ENCODE peak calls at places on chromosomes 3 and 15, in seven cellular contexts. Z, M, N, S, V, O and A are unnamed samples.

GRCh38 chr3:55629432-55629831 is 142.3 kb upstream of the WNT5A start:
- DNase-seq in V (no peak), Z (peak), S (no peak), M (no peak), O (no peak), N (peak), A (no peak)

GRCh38 chr3:30426319-30426993 is 179.9 kb upstream of the TGFBR2 start:
- DNase-seq in S (no peak), V (no peak), O (no peak), M (no peak), Z (peak), N (no peak), A (no peak)

GRCh38 chr15:78317145-78317836 is 17.9 kb upstream of the SKIC8 start:
- DNase-seq in Z (no peak), V (no peak), M (no peak), N (no peak), O (no peak), S (no peak), A (no peak)

GRCh38 chr3:4670352-4670751 is 177.2 kb downstream of the ITPR1 start:
- DNase-seq in S (no peak), O (peak), N (no peak), M (no peak), Z (no peak), V (no peak), A (no peak)

GRCh38 chr15:64836023-64836536 is 5.6 kb upstream of the PLEKHO2 start:
- DNase-seq in M (no peak), O (no peak), S (no peak), V (no peak), Z (no peak), N (no peak), A (no peak)

GRCh38 chr15:42584031-42584765 is 8.8 kb downstream of the STARD9 start:
- DNase-seq in M (no peak), V (no peak), S (no peak), N (no peak), O (no peak), Z (no peak), A (no peak)

GRCh38 chr3:136612512-136612911 is 139.7 kb downstream of the STAG1 start:
- DNase-seq in N (no peak), Z (no peak), S (no peak), M (no peak), V (no peak), O (no peak), A (no peak)

GRCh38 chr3:193080821-193081220 is 160.2 kb upstream of the PLAAT1 start:
- DNase-seq in S (no peak), V (no peak), M (no peak), Z (no peak), O (no peak), N (no peak), A (no peak)

GRCh38 chr3:196275126-196275525 is 12.4 kb downstream of the PCYT1A start:
- DNase-seq in O (no peak), N (no peak), S (no peak), Z (no peak), M (no peak), V (no peak), A (no peak)

GRCh38 chr3:79497447-79498111 is 270.2 kb downstream of the ROBO1 start:
- DNase-seq in N (no peak), V (no peak), M (no peak), S (no peak), O (no peak), Z (no peak), A (no peak)

GRCh38 chr3:9715764-9716437 is 12.3 kb downstream of the CPNE9 start:
- DNase-seq in O (no peak), M (no peak), N (peak), V (no peak), S (peak), Z (peak), A (peak)

GRCh38 chr3:125618851-125619250 is 23.6 kb upstream of the OSBPL11 start:
- DNase-seq in V (no peak), M (no peak), S (no peak), N (no peak), O (no peak), Z (no peak), A (no peak)

GRCh38 chr3:178474526-178474925 is 61.7 kb upstream of the KCNMB2 start:
- DNase-seq in M (no peak), N (no peak), V (no peak), O (no peak), S (no peak), Z (no peak), A (no peak)

GRCh38 chr3:185176756-185177359 is 24.0 kb upstream of the C3orf70 start:
- DNase-seq in N (no peak), S (no peak), M (peak), V (no peak), O (peak), Z (no peak), A (no peak)

GRCh38 chr15:77420610-77421369 is at the start of gene HMG20A:
- DNase-seq in V (peak), M (peak), O (peak), Z (peak), N (peak), S (peak), A (peak)

GRCh38 chr15:53811530-53811929 is 52.1 kb upstream of the WDR72 start:
- DNase-seq in M (no peak), S (no peak), V (no peak), N (no peak), O (no peak), Z (no peak), A (no peak)

GRCh38 chr15:47360296-47360695 is 357.0 kb upstream of the SEMA6D start:
- DNase-seq in O (no peak), M (no peak), S (no peak), N (no peak), Z (no peak), V (no peak), A (no peak)

GRCh38 chr3:11367116-11367781 is 95.1 kb downstream of the ATG7 start:
- DNase-seq in O (peak), V (no peak), Z (no peak), S (no peak), M (peak), N (no peak), A (no peak)

GRCh38 chr3:195147649-195148121 is 123.3 kb downstream of the XXYLT1 start:
- DNase-seq in N (peak), V (peak), S (no peak), O (no peak), M (no peak), Z (no peak), A (no peak)

GRCh38 chr3:107637416-107638182 is 114.8 kb downstream of the BBX start:
- DNase-seq in M (no peak), O (no peak), N (no peak), Z (no peak), V (no peak), S (no peak), A (no peak)

GRCh38 chr15:44246521-44247268 is 41.8 kb upstream of the GOLM2 start:
- DNase-seq in M (no peak), S (no peak), Z (no peak), V (no peak), O (no peak), N (no peak), A (no peak)

GRCh38 chr3:112629425-112629824 is 11.5 kb downstream of the CCDC80 start:
- DNase-seq in O (no peak), M (no peak), S (peak), N (no peak), V (no peak), Z (peak), A (no peak)

DNA sequence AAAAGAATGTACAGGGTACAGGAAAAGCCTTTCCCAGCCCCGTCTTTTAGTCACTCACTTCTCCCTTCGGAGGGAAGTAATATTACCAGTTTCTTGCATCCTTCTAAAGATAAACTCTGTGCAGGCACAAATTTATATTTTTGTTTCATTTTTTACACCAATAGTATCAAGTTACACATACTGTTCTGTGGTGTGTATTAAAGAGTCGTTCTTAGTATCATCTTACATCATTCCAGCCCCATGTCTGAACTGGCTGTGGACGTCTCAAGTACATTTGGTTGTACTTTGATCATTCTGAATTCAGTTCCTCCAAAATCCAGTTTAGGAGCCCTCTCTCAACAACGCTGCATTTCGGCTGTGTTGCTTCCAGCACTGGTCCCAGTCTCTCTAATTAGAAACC is 68.7 kb downstream of the LMLN start:
- DNase-seq in M (no peak), O (no peak), S (peak), Z (no peak), V (no peak), N (no peak), A (no peak)
- TF ChIP-seq CTCF in M (no peak), O (no peak), S (no peak), Z (no peak), V (no peak), N (no peak), A (no peak)

DNA sequence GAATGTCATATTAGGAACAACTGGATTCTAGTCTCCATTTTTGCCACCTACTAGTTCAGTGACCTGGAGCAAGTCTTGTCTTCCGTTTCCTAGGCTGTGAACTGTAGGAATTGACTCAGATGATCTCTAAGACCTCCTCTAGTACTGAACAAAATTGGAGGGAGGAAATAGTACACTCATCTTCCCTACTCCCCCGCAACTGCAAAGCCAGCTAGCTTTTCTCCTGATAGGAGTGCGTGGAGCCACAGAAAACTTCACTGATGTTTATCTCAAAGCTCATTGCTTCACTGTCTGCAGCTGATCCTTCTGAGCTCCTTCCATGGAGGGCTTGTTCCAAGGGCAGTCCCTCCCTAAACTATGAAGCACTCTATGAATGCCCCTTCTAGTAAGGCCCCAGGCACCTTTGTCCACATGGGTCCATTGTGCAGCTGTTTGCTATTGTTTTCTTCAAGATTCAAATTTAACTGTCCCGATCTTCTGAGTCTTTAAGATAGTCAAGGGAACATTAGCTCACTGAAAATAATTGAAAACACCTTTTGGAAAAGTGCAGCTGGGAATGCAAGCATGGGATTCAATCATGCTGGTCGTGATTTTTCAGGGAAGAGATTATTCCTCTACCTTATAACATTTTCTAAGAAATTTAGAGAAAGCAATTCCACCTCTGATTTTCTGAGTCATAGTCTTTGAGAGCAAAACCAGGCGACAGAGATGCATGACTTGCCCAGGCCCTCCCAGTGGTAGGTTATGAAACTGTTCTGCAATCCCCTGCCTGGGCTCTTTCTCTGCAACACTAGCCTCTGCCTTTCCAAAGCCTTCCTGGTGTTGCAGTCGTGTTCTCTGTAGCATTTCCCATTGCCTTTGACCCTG is 24.3 kb downstream of the FILIP1L start:
- DNase-seq in S (peak), Z (no peak), N (no peak), V (no peak), M (peak), O (peak), A (peak)
- TF ChIP-seq CTCF in S (peak), Z (no peak), N (no peak), V (peak), M (peak), O (peak), A (peak)

DNA sequence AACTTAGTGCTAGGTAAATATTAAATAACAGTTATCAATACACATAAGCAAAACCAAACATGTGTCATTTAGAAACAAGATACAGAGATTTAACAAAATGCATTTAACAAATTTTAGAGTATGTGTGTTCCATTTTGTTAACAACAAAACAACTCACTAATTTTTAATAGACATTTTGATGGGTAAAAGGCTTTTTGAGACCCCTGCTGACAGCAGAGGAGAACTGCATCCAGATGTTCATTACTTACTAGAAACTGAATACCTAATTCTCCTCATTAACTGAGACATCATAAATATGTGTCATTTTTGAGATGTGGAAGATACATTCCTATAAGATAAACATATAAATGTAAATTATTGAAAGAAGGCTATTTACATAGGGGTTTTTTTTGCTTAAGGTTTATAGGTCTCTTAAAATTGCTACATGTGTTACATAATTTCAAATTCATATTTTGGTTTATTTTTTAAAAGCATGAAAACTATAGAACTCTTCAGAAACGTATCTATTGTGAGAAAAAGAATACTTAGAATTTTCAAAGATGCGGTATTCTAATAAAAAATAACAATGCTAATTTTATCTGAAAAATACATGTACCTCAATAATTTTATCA is 1009.8 kb downstream of the TUSC7 start:
- DNase-seq in M (no peak), S (no peak), Z (no peak), O (no peak), V (no peak), N (no peak), A (no peak)
- TF ChIP-seq CTCF in M (peak), S (peak), Z (peak), O (peak), V (no peak), N (no peak), A (peak)

GRCh38 chr3:172043766-172044165 is 4.4 kb downstream of the FNDC3B start:
- DNase-seq in N (no peak), O (no peak), V (no peak), Z (no peak), M (no peak), S (no peak), A (no peak)
- TF ChIP-seq CTCF in N (no peak), O (no peak), V (no peak), Z (no peak), M (no peak), S (no peak), A (no peak)

DNA sequence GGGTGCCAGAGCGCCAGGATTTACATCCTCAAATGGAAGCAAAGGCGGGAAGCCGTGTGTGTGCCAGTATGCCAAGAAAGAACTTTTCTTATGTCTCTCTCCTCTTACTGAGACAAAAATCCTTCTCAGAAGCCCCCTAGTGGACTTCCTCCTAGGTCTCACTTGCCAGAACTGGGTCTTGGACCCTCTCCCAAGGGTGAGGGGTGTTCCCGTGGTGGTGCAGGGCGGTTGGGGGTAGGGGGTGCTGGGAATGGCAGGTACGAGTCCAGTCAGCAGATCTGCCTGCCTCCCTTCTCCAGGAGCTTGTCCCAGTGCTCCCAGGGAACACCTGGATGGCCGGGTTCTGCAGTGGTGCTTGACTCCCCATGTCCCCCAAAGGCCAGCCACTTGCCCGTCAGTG is 52.0 kb downstream of the CORO2B start:
- DNase-seq in N (no peak), S (no peak), M (no peak), V (no peak), O (no peak), Z (no peak), A (no peak)
- TF ChIP-seq CTCF in N (no peak), S (peak), M (no peak), V (no peak), O (peak), Z (no peak), A (no peak)

GRCh38 chr15:59993950-59994401 is 10.1 kb upstream of the FOXB1 start:
- DNase-seq in N (no peak), O (peak), Z (no peak), M (peak), S (no peak), V (no peak), A (no peak)
- TF ChIP-seq CTCF in N (no peak), O (peak), Z (no peak), M (peak), S (no peak), V (no peak), A (no peak)

DNA sequence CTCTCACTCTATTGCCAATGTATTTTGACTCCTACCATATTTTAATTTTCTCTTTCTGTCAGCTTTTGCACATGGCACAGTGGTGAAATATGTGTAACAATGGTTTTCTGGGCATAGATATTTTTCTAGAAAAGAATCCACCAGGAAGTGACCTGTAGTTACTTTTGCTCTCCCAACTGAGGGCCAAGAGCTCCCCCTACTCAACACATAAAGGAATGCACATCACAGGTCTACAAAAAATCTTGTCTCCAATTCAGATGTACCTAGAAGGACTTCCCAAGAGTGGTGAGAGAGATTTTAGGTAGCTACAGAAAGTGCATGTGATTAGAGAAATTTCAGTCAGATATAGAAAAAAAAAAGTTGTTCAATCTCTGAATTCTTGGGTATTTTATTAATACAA is 15.6 kb downstream of the CPA3 start:
- DNase-seq in O (peak), S (no peak), Z (no peak), V (no peak), N (no peak), M (no peak), A (no peak)
- TF ChIP-seq CTCF in O (no peak), S (no peak), Z (no peak), V (no peak), N (no peak), M (peak), A (peak)

DNA sequence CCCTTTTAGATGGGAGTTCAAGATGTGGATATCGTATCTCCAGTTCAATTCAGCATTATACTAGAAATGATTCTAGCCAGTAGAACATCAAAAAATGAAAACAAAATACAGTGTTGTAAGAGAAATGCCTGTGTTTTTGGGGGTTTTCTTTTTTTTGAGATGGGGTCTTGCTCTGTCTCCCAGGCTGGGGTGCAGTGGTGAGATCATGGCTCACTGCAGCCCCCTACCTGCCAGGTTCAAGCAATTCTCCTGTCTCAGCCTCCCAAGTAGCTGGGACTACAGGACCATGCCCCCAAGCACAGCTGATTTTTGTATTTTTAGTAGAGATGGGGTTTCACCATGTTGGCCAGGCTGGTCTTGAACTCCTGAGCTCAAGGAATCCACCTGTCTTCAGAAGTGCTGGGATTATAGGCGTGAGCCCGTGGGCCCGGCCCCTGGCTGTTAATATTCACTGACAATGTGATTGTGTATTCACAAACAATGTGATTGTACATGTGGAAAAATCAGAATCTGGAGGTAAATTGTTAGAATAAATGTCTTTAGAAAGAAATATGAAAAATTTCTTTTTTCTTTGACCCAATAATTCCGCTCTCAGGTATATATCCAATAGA is 59.0 kb downstream of the ARIH1 start:
- DNase-seq in N (no peak), Z (no peak), V (no peak), M (no peak), O (peak), S (no peak), A (no peak)
- TF ChIP-seq CTCF in N (no peak), Z (no peak), V (peak), M (peak), O (peak), S (peak), A (peak)